ENCODE peak calls at places on chromosomes 16 and 17, in five cellular contexts. One of them, this sample, is unnamed.

GRCh38 chr17:51857052-51857593 is 301.4 kb downstream of the CA10 start:
- DNase-seq in stomach: no peak
- DNase-seq in HCT116: no peak
- DNase-seq in upper lobe of left lung: no peak
- DNase-seq in HepG2: no peak
- DNase-seq in this sample: no peak

GRCh38 chr16:30771726-30772125 is 9.6 kb downstream of the RNF40 start:
- DNase-seq in stomach: no peak
- DNase-seq in HCT116: no peak
- DNase-seq in upper lobe of left lung: peak; percentile 63
- DNase-seq in HepG2: no peak
- DNase-seq in this sample: no peak

GRCh38 chr17:62998665-62999393 is 32.8 kb downstream of the TANC2 start:
- DNase-seq in stomach: no peak
- DNase-seq in HCT116: no peak
- DNase-seq in upper lobe of left lung: no peak
- DNase-seq in HepG2: no peak
- DNase-seq in this sample: no peak

GRCh38 chr16:66304151-66304550 is 62.3 kb upstream of the CDH5 start:
- DNase-seq in stomach: peak; percentile 20
- DNase-seq in HCT116: no peak
- DNase-seq in upper lobe of left lung: no peak
- DNase-seq in HepG2: no peak
- DNase-seq in this sample: peak; percentile 62

GRCh38 chr17:17411692-17412091 is 65.1 kb upstream of the MED9 start:
- DNase-seq in stomach: no peak
- DNase-seq in HCT116: no peak
- DNase-seq in upper lobe of left lung: no peak
- DNase-seq in HepG2: no peak
- DNase-seq in this sample: no peak

GRCh38 chr17:64698725-64699124 is 36.6 kb upstream of the SMURF2 start:
- DNase-seq in stomach: no peak
- DNase-seq in HCT116: no peak
- DNase-seq in upper lobe of left lung: no peak
- DNase-seq in HepG2: no peak
- DNase-seq in this sample: no peak

GRCh38 chr17:75785016-75785769 is 587 bp downstream of the UNK start:
- DNase-seq in stomach: peak; percentile 94
- DNase-seq in HCT116: peak; percentile 76
- DNase-seq in upper lobe of left lung: peak; percentile 71
- DNase-seq in HepG2: peak; percentile 87
- DNase-seq in this sample: peak; percentile 95

GRCh38 chr17:78939615-78940014 is 14.4 kb upstream of the TIMP2 start:
- DNase-seq in stomach: no peak
- DNase-seq in HCT116: no peak
- DNase-seq in upper lobe of left lung: no peak
- DNase-seq in HepG2: no peak
- DNase-seq in this sample: no peak

GRCh38 chr16:7268182-7268581 is 64.5 kb upstream of the RBFOX1 start:
- DNase-seq in stomach: no peak
- DNase-seq in HCT116: no peak
- DNase-seq in upper lobe of left lung: no peak
- DNase-seq in HepG2: peak; percentile 44
- DNase-seq in this sample: no peak

GRCh38 chr17:51814521-51814920 is 344.0 kb downstream of the CA10 start:
- DNase-seq in stomach: no peak
- DNase-seq in HCT116: no peak
- DNase-seq in upper lobe of left lung: no peak
- DNase-seq in HepG2: no peak
- DNase-seq in this sample: no peak

GRCh38 chr16:56608043-56608875 is at the start of gene MT2A:
- DNase-seq in stomach: peak; percentile 97
- DNase-seq in HCT116: peak; percentile 95
- DNase-seq in upper lobe of left lung: peak; percentile 98
- DNase-seq in HepG2: peak; percentile 94
- DNase-seq in this sample: peak; percentile 96

GRCh38 chr16:12215302-12216105 is 239.0 kb downstream of the SNX29 start:
- DNase-seq in stomach: no peak
- DNase-seq in HCT116: no peak
- DNase-seq in upper lobe of left lung: no peak
- DNase-seq in HepG2: peak; percentile 36
- DNase-seq in this sample: no peak

GRCh38 chr16:5065813-5066212 is at the start of gene C16orf89:
- DNase-seq in stomach: peak; percentile 48
- DNase-seq in HCT116: no peak
- DNase-seq in upper lobe of left lung: peak; percentile 70
- DNase-seq in HepG2: no peak
- DNase-seq in this sample: no peak

GRCh38 chr16:54507091-54507490 is 220.5 kb upstream of the IRX3 start:
- DNase-seq in stomach: no peak
- DNase-seq in HCT116: no peak
- DNase-seq in upper lobe of left lung: no peak
- DNase-seq in HepG2: no peak
- DNase-seq in this sample: no peak

GRCh38 chr16:87919681-87919994 is 16.7 kb downstream of the CA5A start:
- DNase-seq in stomach: no peak
- DNase-seq in HCT116: no peak
- DNase-seq in upper lobe of left lung: no peak
- DNase-seq in HepG2: no peak
- DNase-seq in this sample: no peak

GRCh38 chr16:79137528-79137927 is 463.0 kb downstream of the MAF start:
- DNase-seq in stomach: no peak
- DNase-seq in HCT116: no peak
- DNase-seq in upper lobe of left lung: no peak
- DNase-seq in HepG2: no peak
- DNase-seq in this sample: no peak

GRCh38 chr17:32656851-32657250 is 170.1 kb downstream of the CDK5R1 start:
- DNase-seq in stomach: no peak
- DNase-seq in HCT116: no peak
- DNase-seq in upper lobe of left lung: no peak
- DNase-seq in HepG2: no peak
- DNase-seq in this sample: no peak

GRCh38 chr17:7294614-7295153 is at the start of gene YBX2:
- DNase-seq in stomach: peak; percentile 85
- DNase-seq in HCT116: peak; percentile 48
- DNase-seq in upper lobe of left lung: peak; percentile 93
- DNase-seq in HepG2: no peak
- DNase-seq in this sample: no peak

GRCh38 chr17:82444941-82445521 is 5.5 kb downstream of the CYBC1 start:
- DNase-seq in stomach: peak; percentile 62
- DNase-seq in HCT116: no peak
- DNase-seq in upper lobe of left lung: peak; percentile 82
- DNase-seq in HepG2: no peak
- DNase-seq in this sample: peak; percentile 68

GRCh38 chr16:85370881-85371651 is 242.1 kb upstream of the GSE1 start:
- DNase-seq in stomach: peak; percentile 88
- DNase-seq in HCT116: no peak
- DNase-seq in upper lobe of left lung: peak; percentile 87
- DNase-seq in HepG2: no peak
- DNase-seq in this sample: no peak

GRCh38 chr17:57995076-57995956 is 7.3 kb upstream of the VEZF1 start:
- DNase-seq in stomach: peak; percentile 66
- DNase-seq in HCT116: peak; percentile 80
- DNase-seq in upper lobe of left lung: no peak
- DNase-seq in HepG2: peak; percentile 87
- DNase-seq in this sample: no peak

GRCh38 chr17:57823469-57824401 is 26.1 kb downstream of the MRPS23 start:
- DNase-seq in stomach: no peak
- DNase-seq in HCT116: no peak
- DNase-seq in upper lobe of left lung: no peak
- DNase-seq in HepG2: no peak
- DNase-seq in this sample: no peak

GRCh38 chr17:72719582-72720493 is 372.6 kb downstream of the SLC39A11 start:
- DNase-seq in stomach: no peak
- DNase-seq in HCT116: no peak
- DNase-seq in upper lobe of left lung: no peak
- DNase-seq in HepG2: no peak
- DNase-seq in this sample: no peak

GRCh38 chr17:57991537-57991936 is 3.5 kb upstream of the VEZF1 start:
- DNase-seq in stomach: no peak
- DNase-seq in HCT116: no peak
- DNase-seq in upper lobe of left lung: no peak
- DNase-seq in HepG2: no peak
- DNase-seq in this sample: no peak

GRCh38 chr16:6988846-6989245 is 343.8 kb upstream of the RBFOX1 start:
- DNase-seq in stomach: no peak
- DNase-seq in HCT116: no peak
- DNase-seq in upper lobe of left lung: no peak
- DNase-seq in HepG2: no peak
- DNase-seq in this sample: no peak

GRCh38 chr17:4161560-4162221 is 18.7 kb downstream of the CYB5D2 start:
- DNase-seq in stomach: no peak
- DNase-seq in HCT116: no peak
- DNase-seq in upper lobe of left lung: no peak
- DNase-seq in HepG2: no peak
- DNase-seq in this sample: no peak

GRCh38 chr17:81342062-81342699 is 47.1 kb upstream of the SLC38A10 start:
- DNase-seq in stomach: no peak
- DNase-seq in HCT116: no peak
- DNase-seq in upper lobe of left lung: no peak
- DNase-seq in HepG2: no peak
- DNase-seq in this sample: no peak

GRCh38 chr17:81340606-81341346 is 45.7 kb upstream of the SLC38A10 start:
- DNase-seq in stomach: no peak
- DNase-seq in HCT116: no peak
- DNase-seq in upper lobe of left lung: peak; percentile 86
- DNase-seq in HepG2: no peak
- DNase-seq in this sample: no peak

GRCh38 chr17:81339502-81340296 is 44.6 kb upstream of the SLC38A10 start:
- DNase-seq in stomach: no peak
- DNase-seq in HCT116: no peak
- DNase-seq in upper lobe of left lung: peak; percentile 67
- DNase-seq in HepG2: peak; percentile 99
- DNase-seq in this sample: no peak

GRCh38 chr17:81342700-81343070 is 47.6 kb upstream of the SLC38A10 start:
- DNase-seq in stomach: no peak
- DNase-seq in HCT116: no peak
- DNase-seq in upper lobe of left lung: peak; percentile 82
- DNase-seq in HepG2: no peak
- DNase-seq in this sample: no peak

GRCh38 chr17:81341347-81342061 is 46.4 kb upstream of the SLC38A10 start:
- DNase-seq in stomach: no peak
- DNase-seq in HCT116: no peak
- DNase-seq in upper lobe of left lung: peak; percentile 86
- DNase-seq in HepG2: no peak
- DNase-seq in this sample: no peak
- H3K4me1 ChIP-seq in stomach: peaks cover 79% of the 10 kb centered on the region
- H3K4me1 ChIP-seq in HCT116: peaks cover 59% of the 10 kb centered on the region
- H3K4me1 ChIP-seq in upper lobe of left lung: peaks cover 72% of the 10 kb centered on the region
- H3K4me1 ChIP-seq in HepG2: peaks cover 84% of the 10 kb centered on the region
- H3K4me1 ChIP-seq in this sample: peaks cover 68% of the 10 kb centered on the region

DNA sequence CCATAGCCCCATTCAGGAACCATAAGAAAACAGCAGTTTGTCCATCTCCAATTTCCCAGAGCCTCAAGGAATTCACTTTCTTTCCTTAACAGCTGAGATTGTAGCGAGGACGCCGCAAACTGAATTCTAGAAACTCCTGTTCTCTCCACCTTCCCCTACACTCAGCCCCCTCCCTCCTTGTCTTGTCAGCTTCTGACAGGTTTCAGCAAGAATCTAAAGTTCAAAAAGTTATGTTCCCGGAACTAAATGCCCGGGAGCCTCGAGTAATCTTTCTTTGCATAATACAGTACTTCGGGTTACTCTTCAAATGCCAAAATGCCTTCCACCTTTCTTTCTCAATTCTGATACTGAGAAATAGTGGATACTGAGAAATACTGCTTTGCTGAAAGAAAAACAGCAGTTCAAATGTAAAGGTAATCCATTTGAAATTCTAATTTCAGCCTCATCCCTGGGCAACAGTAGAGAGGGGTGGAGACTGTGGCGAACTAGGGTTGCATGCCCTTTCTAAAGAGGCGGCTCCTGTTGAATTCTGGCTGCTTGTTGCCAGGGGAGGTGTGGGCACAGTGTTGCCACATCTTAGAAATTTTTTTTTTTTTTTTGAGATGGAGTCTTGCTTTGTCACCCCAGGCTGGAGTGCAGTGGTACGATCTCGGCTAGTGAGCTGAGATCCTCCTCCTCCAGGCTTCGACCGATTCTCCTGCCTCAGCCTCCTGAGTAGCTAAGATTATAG is 63.5 kb upstream of the USP7 start:
- DNase-seq in stomach: no peak
- DNase-seq in HCT116: no peak
- DNase-seq in upper lobe of left lung: no peak
- DNase-seq in HepG2: no peak
- DNase-seq in this sample: no peak
- TF ChIP-seq POLR2AphosphoS5 in stomach: no peak
- TF ChIP-seq POLR2AphosphoS5 in HCT116: no peak
- TF ChIP-seq POLR2AphosphoS5 in upper lobe of left lung: no peak
- TF ChIP-seq POLR2AphosphoS5 in HepG2: no peak
- TF ChIP-seq POLR2AphosphoS5 in this sample: no peak

DNA sequence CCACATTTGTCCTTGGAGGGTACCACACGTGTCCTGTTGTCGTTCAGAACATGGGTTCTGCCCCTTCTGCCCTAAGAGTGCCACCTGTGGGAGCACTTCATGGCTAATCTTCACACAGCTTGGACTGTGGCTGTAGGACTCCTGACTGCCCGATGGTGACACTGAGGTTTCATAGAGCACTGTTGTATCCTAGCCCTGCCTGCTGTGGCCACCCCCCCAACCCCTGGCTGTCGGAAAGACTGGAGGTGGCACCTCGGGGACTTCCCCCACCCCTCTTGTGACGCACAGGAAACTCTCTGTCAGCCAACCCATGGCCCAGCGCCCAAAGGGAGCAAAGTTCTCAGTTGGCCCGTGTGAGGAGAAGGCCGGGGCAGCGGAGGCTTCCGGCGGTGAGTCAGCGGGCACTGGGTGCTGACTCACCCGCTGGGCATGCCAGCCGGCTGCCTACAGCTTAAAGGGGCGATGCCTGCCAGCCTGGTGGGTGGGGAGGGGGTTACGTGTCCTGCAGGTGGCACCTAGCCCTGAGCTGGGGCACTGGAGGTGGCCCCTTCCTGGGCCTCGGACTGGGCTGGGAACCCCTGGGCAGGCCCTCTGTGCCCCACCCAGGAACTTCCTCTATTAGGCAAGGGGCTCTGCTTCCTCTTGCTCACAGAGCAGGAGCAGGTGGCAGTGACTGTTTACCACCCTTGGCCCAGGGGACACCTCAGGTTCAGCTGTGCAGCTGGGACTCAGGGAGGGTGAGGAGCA is 3.4 kb downstream of the MAP2K3 start:
- DNase-seq in stomach: peak; percentile 99
- DNase-seq in HCT116: peak; percentile 96
- DNase-seq in upper lobe of left lung: peak; percentile 94
- DNase-seq in HepG2: peak; percentile 97
- DNase-seq in this sample: peak; percentile 98
- TF ChIP-seq POLR2A in stomach: no peak
- TF ChIP-seq POLR2A in HCT116: no peak
- TF ChIP-seq POLR2A in upper lobe of left lung: no peak
- TF ChIP-seq POLR2A in HepG2: peak; percentile 60
- TF ChIP-seq POLR2A in this sample: peak; percentile 49

DNA sequence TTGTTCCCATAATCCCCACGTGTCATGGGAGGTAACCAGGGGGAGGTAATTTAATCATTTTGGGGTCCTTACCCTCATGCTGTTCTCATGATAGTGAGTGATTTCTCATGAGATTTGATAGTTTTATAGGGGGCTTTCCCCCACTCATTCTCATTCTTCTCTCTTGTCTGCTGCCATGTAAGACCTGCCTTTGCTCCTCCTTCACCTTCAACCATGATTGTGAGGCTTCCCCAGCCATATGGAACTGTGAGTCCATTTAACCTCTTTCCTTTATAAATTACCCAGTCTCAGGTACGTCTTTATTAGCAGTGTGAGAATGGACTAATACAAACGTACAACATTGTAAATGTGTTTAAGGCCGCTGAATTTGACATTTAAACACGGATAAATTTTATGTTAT is 35.5 kb upstream of the APOH start:
- DNase-seq in stomach: no peak
- DNase-seq in HCT116: no peak
- DNase-seq in upper lobe of left lung: no peak
- DNase-seq in HepG2: no peak
- DNase-seq in this sample: no peak
- H3K4me1 ChIP-seq in stomach: no peaks in the 10 kb centered on the region
- H3K4me1 ChIP-seq in HCT116: no peaks in the 10 kb centered on the region
- H3K4me1 ChIP-seq in upper lobe of left lung: no peaks in the 10 kb centered on the region
- H3K4me1 ChIP-seq in HepG2: peaks cover 16% of the 10 kb centered on the region
- H3K4me1 ChIP-seq in this sample: no peaks in the 10 kb centered on the region